ENCODE peak calls at places on chromosome 10, in six cellular contexts. Z is IMR-90; V is heart right ventricle; B is CD8-positive, alpha-beta T cell; K is neural progenitor cell; R is upper lobe of left lung. F is an unnamed sample. For H3K4me1, the result is how much of the 10 kb centered on the place peaks cover.

GRCh38 chr10:79585870-79586527 is 24.7 kb upstream of the SFTPA1 start:
- DNase-seq in Z (no peak), V (no peak), B (no peak), K (no peak), R (peak), F (no peak)

GRCh38 chr10:96017227-96017687 is 26.1 kb upstream of the CCNJ start:
- DNase-seq in Z (peak), V (no peak), B (peak), K (peak), R (no peak), F (peak)

GRCh38 chr10:132144086-132144485 is 42.7 kb upstream of the DPYSL4 start:
- DNase-seq in Z (no peak), V (no peak), B (no peak), K (no peak), R (no peak), F (no peak)

GRCh38 chr10:75071164-75071489 is 40.3 kb upstream of the SAMD8 start:
- DNase-seq in Z (peak), V (no peak), B (no peak), K (no peak), R (no peak), F (no peak)

GRCh38 chr10:104316321-104317099 is 21.8 kb downstream of the ITPRIP start:
- DNase-seq in Z (no peak), V (no peak), B (no peak), K (peak), R (no peak), F (no peak)

GRCh38 chr10:101287922-101288638 is 58.8 kb upstream of the LBX1 start:
- DNase-seq in Z (peak), V (no peak), B (no peak), K (peak), R (no peak), F (no peak)

GRCh38 chr10:6227346-6227745 is 24.6 kb downstream of the PFKFB3 start:
- DNase-seq in Z (no peak), V (no peak), B (no peak), K (no peak), R (no peak), F (no peak)

GRCh38 chr10:125161570-125162139 is 1.3 kb upstream of the CTBP2 start:
- DNase-seq in Z (peak), V (peak), B (no peak), K (no peak), R (no peak), F (no peak)

GRCh38 chr10:85548038-85548437 is 818.6 kb downstream of the GRID1 start:
- DNase-seq in Z (no peak), V (no peak), B (no peak), K (peak), R (peak), F (peak)

GRCh38 chr10:14652816-14653215 is 121.9 kb downstream of the FAM107B start:
- DNase-seq in Z (no peak), V (no peak), B (no peak), K (no peak), R (no peak), F (no peak)
- H3K4me1 ChIP-seq in Z (under half), V (under half), B (under half), K (under half), R (under half), F (under half)

GRCh38 chr10:121579656-121580055 is 18.6 kb downstream of the FGFR2 start:
- DNase-seq in Z (no peak), V (no peak), B (no peak), K (no peak), R (no peak), F (no peak)

GRCh38 chr10:121577568-121577967 is 20.7 kb downstream of the FGFR2 start:
- DNase-seq in Z (no peak), V (no peak), B (no peak), K (no peak), R (no peak), F (no peak)

GRCh38 chr10:121576139-121576538 is 22.1 kb downstream of the FGFR2 start:
- DNase-seq in Z (no peak), V (no peak), B (no peak), K (no peak), R (no peak), F (no peak)

GRCh38 chr10:121578965-121579364 is 19.3 kb downstream of the FGFR2 start:
- DNase-seq in Z (no peak), V (no peak), B (no peak), K (no peak), R (no peak), F (no peak)

DNA sequence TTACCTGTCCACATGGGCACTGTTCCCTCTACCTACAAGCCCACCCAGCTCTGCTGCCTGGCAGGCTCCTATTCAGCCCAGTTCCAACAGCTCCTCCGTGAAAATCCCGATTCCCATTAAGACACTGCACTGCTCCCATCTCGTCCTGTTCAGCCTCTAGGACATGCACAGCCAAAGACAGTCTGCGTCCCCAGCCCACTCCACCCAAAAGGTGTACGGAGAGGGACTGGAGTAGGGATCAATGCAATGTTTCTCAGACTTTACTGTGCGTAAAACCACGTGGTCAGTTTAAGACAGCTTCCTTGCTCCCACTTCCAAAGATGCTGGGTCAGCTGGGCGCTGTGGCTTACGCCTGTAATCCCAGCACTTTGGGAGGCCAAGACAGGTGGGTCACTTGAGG is 19.9 kb downstream of the FGFR2 start:
- DNase-seq in Z (no peak), V (no peak), B (no peak), K (no peak), R (no peak), F (no peak)
- H3K27ac ChIP-seq in Z (no peak), V (no peak), B (no peak), K (no peak), R (no peak), F (no peak)

GRCh38 chr10:111475720-111476119 is 398.9 kb downstream of the ADRA2A start:
- DNase-seq in Z (no peak), V (no peak), B (no peak), K (no peak), R (no peak), F (no peak)

GRCh38 chr10:111482074-111482350 is 405.2 kb downstream of the ADRA2A start:
- DNase-seq in Z (no peak), V (no peak), B (no peak), K (no peak), R (no peak), F (no peak)

GRCh38 chr10:111482621-111483216 is 405.9 kb downstream of the ADRA2A start:
- DNase-seq in Z (no peak), V (no peak), B (no peak), K (no peak), R (no peak), F (no peak)

GRCh38 chr10:111481271-111482073 is 404.6 kb downstream of the ADRA2A start:
- DNase-seq in Z (no peak), V (no peak), B (no peak), K (no peak), R (no peak), F (no peak)

DNA sequence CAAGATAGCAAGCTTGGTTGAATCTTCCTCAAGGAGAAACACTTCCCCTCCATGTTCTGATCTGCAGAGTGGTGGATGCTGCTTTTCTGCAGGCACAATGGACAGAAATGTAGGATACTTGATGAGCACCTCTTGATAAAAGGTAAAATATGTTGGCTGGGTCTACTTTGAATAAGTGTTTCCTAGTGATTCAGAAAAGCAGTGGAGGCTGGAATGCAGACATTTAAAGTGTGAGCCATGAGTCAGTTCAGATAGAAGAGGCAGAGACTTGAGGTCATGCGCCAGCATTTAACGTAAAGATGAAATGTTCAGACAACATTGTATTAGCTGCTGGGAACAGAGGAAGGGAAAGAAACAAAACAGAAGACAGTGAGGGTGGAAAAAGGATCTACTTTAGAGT is 403.1 kb downstream of the ADRA2A start:
- DNase-seq in Z (no peak), V (no peak), B (no peak), K (no peak), R (no peak), F (no peak)
- H3K4me3 ChIP-seq in Z (no peak), V (no peak), B (no peak), K (no peak), R (no peak), F (no peak)

DNA sequence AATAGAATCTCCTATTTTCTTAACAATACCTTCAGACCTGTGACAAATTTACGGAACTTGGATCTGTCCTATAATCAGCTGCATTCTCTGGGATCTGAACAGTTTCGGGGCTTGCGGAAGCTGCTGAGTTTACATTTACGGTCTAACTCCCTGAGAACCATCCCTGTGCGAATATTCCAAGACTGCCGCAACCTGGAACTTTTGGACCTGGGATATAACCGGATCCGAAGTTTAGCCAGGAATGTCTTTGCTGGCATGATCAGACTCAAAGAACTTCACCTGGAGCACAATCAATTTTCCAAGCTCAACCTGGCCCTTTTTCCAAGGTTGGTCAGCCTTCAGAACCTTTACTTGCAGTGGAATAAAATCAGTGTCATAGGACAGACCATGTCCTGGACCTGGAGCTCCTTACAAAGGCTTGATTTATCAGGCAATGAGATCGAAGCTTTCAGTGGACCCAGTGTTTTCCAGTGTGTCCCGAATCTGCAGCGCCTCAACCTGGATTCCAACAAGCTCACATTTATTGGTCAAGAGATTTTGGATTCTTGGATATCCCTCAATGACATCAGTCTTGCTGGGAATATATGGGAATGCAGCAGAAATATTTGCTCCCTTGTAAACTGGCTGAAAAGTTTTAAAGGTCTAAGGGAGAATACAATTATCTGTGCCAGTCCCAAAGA is 1.6 kb downstream of the LRRTM3 start:
- DNase-seq in Z (no peak), V (no peak), B (no peak), K (no peak), R (no peak), F (no peak)
- H3K4me1 ChIP-seq in Z (under half), V (under half), B (under half), K (under half), R (under half), F (under half)

GRCh38 chr10:112235920-112236319 is 47.3 kb upstream of the TECTB start:
- DNase-seq in Z (peak), V (no peak), B (no peak), K (no peak), R (no peak), F (no peak)
- H3K27ac ChIP-seq in Z (no peak), V (no peak), B (no peak), K (no peak), R (no peak), F (no peak)

GRCh38 chr10:60574388-60574787 is 184.7 kb upstream of the ANK3 start:
- DNase-seq in Z (no peak), V (no peak), B (no peak), K (no peak), R (no peak), F (no peak)

GRCh38 chr10:60570272-60570865 is 180.7 kb upstream of the ANK3 start:
- DNase-seq in Z (no peak), V (no peak), B (no peak), K (no peak), R (no peak), F (no peak)

GRCh38 chr10:60570941-60571340 is 181.3 kb upstream of the ANK3 start:
- DNase-seq in Z (no peak), V (no peak), B (no peak), K (no peak), R (no peak), F (no peak)

GRCh38 chr10:60573342-60573741 is 183.7 kb upstream of the ANK3 start:
- DNase-seq in Z (no peak), V (no peak), B (no peak), K (peak), R (no peak), F (no peak)

GRCh38 chr10:60572511-60573194 is 183.0 kb upstream of the ANK3 start:
- DNase-seq in Z (peak), V (peak), B (no peak), K (peak), R (no peak), F (no peak)
- H3K4me3 ChIP-seq in Z (peak), V (peak), B (no peak), K (peak), R (no peak), F (peak)

DNA sequence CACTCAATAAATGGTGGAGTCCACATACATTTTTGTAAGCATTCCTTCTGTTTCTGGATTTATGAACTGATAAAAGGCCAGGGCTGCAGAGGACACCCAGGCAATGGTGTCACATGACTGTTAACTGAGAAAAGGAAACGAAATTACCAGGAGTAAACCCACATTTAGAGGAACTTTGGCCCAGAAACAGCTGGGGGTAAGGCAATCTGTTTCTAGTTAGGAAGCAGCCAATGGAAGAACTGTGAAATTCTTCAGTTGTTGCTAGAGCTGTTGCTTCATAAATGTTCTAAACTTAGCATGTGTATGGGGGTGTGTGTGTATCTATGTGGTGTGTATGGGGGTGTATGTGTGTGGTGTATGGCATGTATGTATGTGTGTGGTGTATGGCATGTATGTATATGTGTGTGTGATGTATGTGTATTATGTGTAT is 11.8 kb upstream of the PDCD4 start:
- DNase-seq in Z (peak), V (no peak), B (no peak), K (no peak), R (peak), F (no peak)
- H3K4me1 ChIP-seq in Z (under half), V (under half), B (half or more), K (under half), R (half or more), F (half or more)

DNA sequence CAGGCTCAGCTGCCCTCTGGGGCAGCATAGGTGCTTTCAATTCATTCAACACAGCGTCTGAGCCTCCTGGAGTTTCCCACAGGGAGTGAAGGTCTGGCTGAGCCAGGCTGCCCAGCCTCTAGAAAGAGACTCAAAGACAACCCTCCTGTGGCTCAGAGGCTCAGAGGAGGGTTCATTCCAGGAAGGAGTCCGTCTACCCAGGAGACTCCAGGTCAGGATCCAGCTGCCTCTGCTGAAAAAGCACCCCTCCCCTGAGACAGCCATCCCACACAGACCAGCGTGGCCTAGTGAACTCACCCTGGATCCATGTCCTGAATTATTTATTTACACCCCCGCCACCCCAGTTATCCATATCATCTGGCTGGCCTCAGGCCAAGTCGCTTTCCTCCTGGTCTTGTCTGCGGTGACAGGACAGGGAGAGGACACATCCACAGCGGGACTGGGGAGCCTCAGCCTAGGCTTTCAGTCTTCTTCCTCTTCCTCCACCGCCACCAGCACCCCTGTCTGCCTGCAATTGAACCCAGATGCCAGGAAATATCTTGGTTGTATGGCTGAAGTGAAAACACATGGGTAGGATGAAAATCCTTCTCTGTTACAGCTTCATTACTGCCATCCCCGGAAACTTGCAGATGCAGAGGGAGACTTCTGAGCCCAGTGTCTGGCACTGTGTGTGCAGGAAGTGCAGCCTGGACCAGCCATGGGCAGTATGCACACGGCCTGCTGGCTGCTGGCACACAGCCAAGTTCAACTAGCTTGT is 44.0 kb upstream of the COL13A1 start:
- DNase-seq in Z (peak), V (peak), B (no peak), K (no peak), R (no peak), F (no peak)
- H3K27ac ChIP-seq in Z (peak), V (no peak), B (no peak), K (no peak), R (no peak), F (no peak)

GRCh38 chr10:3774814-3775670 is 10.0 kb downstream of the KLF6 start:
- DNase-seq in Z (peak), V (no peak), B (no peak), K (no peak), R (peak), F (no peak)
- H3K4me3 ChIP-seq in Z (no peak), V (no peak), B (no peak), K (no peak), R (no peak), F (peak)

DNA sequence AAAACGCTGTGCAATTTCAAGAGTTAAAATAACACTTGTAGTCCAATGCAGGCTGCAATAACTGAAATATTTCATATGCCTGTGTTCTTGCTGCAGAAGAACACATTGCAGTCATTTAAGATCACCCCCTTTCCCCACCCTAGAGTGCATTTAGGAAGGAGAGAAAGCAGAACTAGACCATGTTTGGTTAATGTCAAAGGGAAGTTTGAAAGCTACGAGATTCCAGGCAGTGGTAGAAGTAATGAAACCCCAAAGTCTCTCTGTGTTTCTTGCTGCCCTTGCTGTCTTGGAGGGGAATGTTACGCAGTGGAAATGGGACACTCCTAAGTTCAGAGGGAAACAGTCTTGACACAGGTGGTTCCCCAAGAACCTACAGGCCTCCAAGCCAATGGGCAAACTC is 242.9 kb downstream of the PTEN start:
- DNase-seq in Z (no peak), V (no peak), B (no peak), K (no peak), R (no peak), F (no peak)
- H3K4me1 ChIP-seq in Z (under half), V (under half), B (under half), K (under half), R (under half), F (under half)